ENCODE peak calls at places on chromosomes 11 and 22, in six cellular contexts. G is fibroblast of the aortic adventitia, Z is OCI-LY7, B is endothelial cell, H is astrocyte of the cerebellum, V is foreskin keratinocyte. Q is an unnamed sample.

GRCh38 chr11:15158351-15159015 is 43.8 kb downstream of the INSC start:
- DNase-seq in G (peak), Z (no peak), H (no peak), B (no peak), V (no peak), Q (no peak)

GRCh38 chr11:36071917-36072500 is 128.1 kb downstream of the LDLRAD3 start:
- DNase-seq in V (no peak), Z (no peak), G (no peak), H (no peak), B (no peak), Q (no peak)

GRCh38 chr22:35099883-35100282 is 33.9 kb downstream of the ISX start:
- DNase-seq in V (no peak), Z (no peak), G (no peak), H (no peak), B (no peak), Q (no peak)

GRCh38 chr11:46390331-46391171 is 1.0 kb downstream of the CHRM4 start:
- DNase-seq in H (no peak), V (no peak), Z (no peak), G (no peak), B (no peak), Q (no peak)

GRCh38 chr11:24348908-24349307 is 147.9 kb upstream of the LUZP2 start:
- DNase-seq in B (no peak), V (no peak), Z (no peak), H (no peak), G (no peak), Q (no peak)

GRCh38 chr11:68214173-68215086 is 1.3 kb upstream of the KMT5B start:
- DNase-seq in B (peak), Z (no peak), V (no peak), G (no peak), H (no peak), Q (no peak)

GRCh38 chr22:26259510-26259909 is 90.2 kb downstream of the SEZ6L start:
- DNase-seq in B (peak), Z (peak), V (peak), H (no peak), G (no peak), Q (no peak)

GRCh38 chr11:72528121-72528520 is 93.8 kb upstream of the CLPB start:
- DNase-seq in Z (no peak), H (no peak), G (peak), B (no peak), V (no peak), Q (no peak)

GRCh38 chr22:24128631-24129601 is 52.4 kb upstream of the SUSD2 start:
- DNase-seq in G (no peak), H (no peak), B (no peak), V (no peak), Z (no peak), Q (no peak)

GRCh38 chr11:130124096-130124495 is 35.5 kb upstream of the ST14 start:
- DNase-seq in V (peak), B (no peak), Z (no peak), G (peak), H (peak), Q (no peak)

GRCh38 chr11:59185412-59185811 is 13.5 kb downstream of the DTX4 start:
- DNase-seq in G (no peak), H (no peak), V (no peak), B (no peak), Z (no peak), Q (no peak)

GRCh38 chr11:86551693-86552092 is 120.7 kb downstream of the ME3 start:
- DNase-seq in H (no peak), Z (no peak), G (no peak), B (no peak), V (no peak), Q (no peak)

GRCh38 chr11:76763573-76764348 is 19.4 kb upstream of the TSKU start:
- DNase-seq in G (peak), H (peak), B (no peak), Z (no peak), V (peak), Q (no peak)
- TF ChIP-seq CTCF in G (no peak), H (no peak), B (no peak), Z (no peak), V (no peak), Q (no peak)

GRCh38 chr22:43092085-43092484 is 2.9 kb upstream of the TTLL1 start:
- DNase-seq in B (no peak), Z (no peak), H (no peak), G (no peak), V (no peak), Q (no peak)

GRCh38 chr22:43090130-43090789 is 1.1 kb upstream of the TTLL1 start:
- DNase-seq in V (peak), G (peak), B (peak), Z (peak), H (peak), Q (no peak)

GRCh38 chr22:43096420-43096819 is 7.2 kb upstream of the TTLL1 start:
- DNase-seq in H (no peak), B (no peak), Z (no peak), V (no peak), G (no peak), Q (no peak)

GRCh38 chr22:43094551-43094950 is 5.4 kb upstream of the TTLL1 start:
- DNase-seq in V (no peak), H (no peak), G (no peak), B (no peak), Z (peak), Q (no peak)

GRCh38 chr22:43094085-43094484 is 4.9 kb upstream of the TTLL1 start:
- DNase-seq in Z (peak), B (no peak), H (no peak), G (no peak), V (no peak), Q (no peak)
- TF ChIP-seq CTCF in Z (peak), B (no peak), H (no peak), G (no peak), V (peak), Q (no peak)

GRCh38 chr11:33323421-33323820 is 66.2 kb downstream of the HIPK3 start:
- DNase-seq in G (no peak), Z (no peak), V (no peak), B (no peak), H (no peak), Q (no peak)
- TF ChIP-seq CTCF in G (no peak), Z (peak), V (peak), B (no peak), H (no peak), Q (no peak)

GRCh38 chr11:61911124-61911700 is 6.2 kb downstream of the RAB3IL1 start:
- DNase-seq in G (no peak), Z (no peak), B (no peak), H (no peak), V (no peak), Q (no peak)

GRCh38 chr11:61911701-61912529 is 5.5 kb downstream of the RAB3IL1 start:
- DNase-seq in B (peak), V (no peak), H (no peak), G (no peak), Z (no peak), Q (no peak)

GRCh38 chr11:61912530-61912898 is 4.9 kb downstream of the RAB3IL1 start:
- DNase-seq in G (no peak), B (no peak), Z (no peak), V (no peak), H (no peak), Q (no peak)

GRCh38 chr11:61908730-61909622 is 8.4 kb downstream of the RAB3IL1 start:
- DNase-seq in B (no peak), V (no peak), Z (no peak), G (no peak), H (no peak), Q (peak)

DNA sequence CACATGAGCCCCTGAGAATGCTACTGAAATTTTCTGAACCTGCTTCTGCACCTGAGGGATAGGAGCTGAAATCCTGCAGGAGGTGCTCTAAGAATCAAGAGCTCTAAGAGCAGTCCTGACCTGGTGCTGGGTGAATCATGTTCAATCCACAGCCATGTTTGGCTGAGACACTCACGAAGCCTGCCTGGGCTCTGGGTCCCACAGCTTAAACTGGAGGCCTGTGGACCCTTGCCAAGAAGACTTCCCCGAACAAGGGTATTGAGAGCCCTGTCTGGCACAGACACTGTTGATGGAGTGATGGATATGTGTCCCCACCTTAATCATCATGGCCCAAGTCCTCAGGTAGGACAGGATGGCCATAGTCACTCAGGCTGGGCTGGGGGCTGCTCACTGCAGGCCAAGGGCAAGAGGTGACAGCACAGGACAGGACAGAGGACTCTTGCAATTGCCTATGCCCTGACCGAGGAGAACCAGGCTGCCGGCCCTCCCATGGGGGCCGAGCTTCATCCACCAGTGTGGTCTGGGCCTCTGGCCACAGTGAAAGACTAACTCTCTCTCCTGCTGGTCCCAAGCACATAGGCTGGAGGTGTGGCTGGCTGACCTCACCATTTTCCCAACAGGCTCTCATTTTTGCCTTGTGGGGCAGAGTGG is 6.8 kb downstream of the RAB3IL1 start:
- DNase-seq in H (no peak), G (peak), Z (no peak), B (no peak), V (no peak), Q (no peak)
- TF ChIP-seq CTCF in H (no peak), G (no peak), Z (no peak), B (no peak), V (peak), Q (no peak)

GRCh38 chr22:19058713-19059451 is 63.3 kb downstream of the DGCR2 start:
- DNase-seq in V (no peak), H (no peak), G (no peak), Z (no peak), B (no peak), Q (peak)
- TF ChIP-seq CTCF in V (peak), H (no peak), G (no peak), Z (peak), B (no peak), Q (no peak)

GRCh38 chr22:33917744-33918406 is 2.4 kb downstream of the LARGE1 start:
- DNase-seq in Z (peak), B (no peak), H (no peak), V (no peak), G (peak), Q (no peak)
- TF ChIP-seq CTCF in Z (peak), B (no peak), H (peak), V (peak), G (peak), Q (peak)

GRCh38 chr11:133082851-133083488 is 449.3 kb downstream of the OPCML start:
- DNase-seq in Z (no peak), G (no peak), B (peak), V (no peak), H (no peak), Q (peak)
- TF ChIP-seq CTCF in Z (no peak), G (no peak), B (peak), V (peak), H (peak), Q (peak)

GRCh38 chr11:107733518-107733917 is 21.7 kb upstream of the SLN start:
- DNase-seq in V (no peak), H (no peak), B (no peak), Z (no peak), G (no peak), Q (no peak)
- TF ChIP-seq CTCF in V (no peak), H (no peak), B (no peak), Z (no peak), G (no peak), Q (no peak)

GRCh38 chr11:61750631-61751273 is 1.7 kb upstream of the MYRF start:
- DNase-seq in G (no peak), Z (no peak), B (no peak), V (no peak), H (no peak), Q (no peak)

GRCh38 chr11:61751384-61751783 is 1.1 kb upstream of the MYRF start:
- DNase-seq in H (no peak), G (no peak), V (no peak), Z (no peak), B (no peak), Q (no peak)

GRCh38 chr11:61752925-61753551 is 602 bp downstream of the MYRF start:
- DNase-seq in Z (no peak), H (no peak), G (no peak), V (no peak), B (no peak), Q (no peak)

GRCh38 chr11:61753672-61754071 is 1.2 kb downstream of the MYRF start:
- DNase-seq in B (no peak), G (no peak), V (no peak), H (no peak), Z (no peak), Q (no peak)

DNA sequence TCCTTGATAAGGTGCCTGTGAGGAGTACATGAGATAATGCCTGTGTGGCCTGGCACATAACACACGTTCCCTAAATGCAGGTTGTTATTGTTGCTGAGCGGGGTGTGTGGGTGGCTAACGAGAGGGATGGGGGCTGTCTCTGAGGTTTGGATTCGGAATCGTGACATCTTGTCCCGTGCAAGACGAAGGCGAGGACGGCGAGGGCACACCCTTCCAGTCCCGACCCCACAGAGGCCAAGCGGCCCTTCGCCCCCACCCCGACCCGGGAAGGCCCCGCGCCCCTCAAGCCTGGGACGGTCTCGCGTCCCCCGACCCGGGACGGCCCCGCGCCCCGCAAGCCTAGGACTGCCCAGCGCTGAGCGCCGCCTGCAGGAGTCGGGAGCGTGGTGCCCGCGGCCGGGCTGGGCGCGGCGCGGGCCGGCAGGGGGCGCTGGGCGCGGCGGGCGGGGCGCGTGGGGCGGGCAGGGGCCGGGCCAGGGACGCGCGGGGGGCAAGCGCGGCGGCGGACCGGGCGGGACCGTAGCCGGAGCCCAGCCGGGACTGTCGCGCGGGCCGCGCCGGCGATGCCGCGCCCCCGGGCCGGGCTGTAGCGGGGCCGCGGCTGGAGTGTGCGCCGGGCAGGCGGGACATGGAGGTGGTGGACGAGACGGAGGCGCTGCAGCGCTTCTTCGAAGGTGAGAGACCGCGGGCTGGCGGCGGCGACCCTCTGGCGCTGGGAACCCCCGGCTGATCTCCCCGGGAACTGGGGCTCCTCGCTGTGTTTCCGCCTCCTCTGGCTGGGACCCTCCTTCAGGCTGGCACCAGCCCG is at the start of gene MYRF:
- DNase-seq in Z (no peak), V (no peak), B (peak), G (no peak), H (no peak), Q (peak)
- TF ChIP-seq CTCF in Z (peak), V (peak), B (peak), G (peak), H (peak), Q (peak)

GRCh38 chr22:47016636-47017035 is 254.2 kb downstream of the TBC1D22A start:
- DNase-seq in Z (no peak), B (no peak), G (no peak), V (no peak), H (no peak), Q (no peak)
- TF ChIP-seq CTCF in Z (no peak), B (no peak), G (no peak), V (no peak), H (no peak), Q (no peak)

Q was measured in type B pancreatic cell.